ENCODE peak calls at places on chromosomes 16 and 17, in four cellular contexts. B is adrenal gland; P is ACHN; J is stimulated activated CD4-positive, alpha-beta T cell treated with anti-CD3 and anti-CD28 coated beads, Interleukin-2, amount 100 ng/mL, for 48 hours. M is an unnamed sample.
A peak's percentile ranks its signal among the peaks of the same experiment; 100 is the strongest.

GRCh38 chr17:12600349-12600748 is 65.3 kb upstream of the MYOCD start:
- DNase-seq in J (no peak), B (no peak), P (no peak), M (no peak)

GRCh38 chr17:80878876-80879722 is 112.5 kb upstream of the CHMP6 start:
- DNase-seq in J (no peak), P (no peak), B (no peak), M (no peak)

GRCh38 chr17:46836500-46836899 is 14.9 kb upstream of the WNT9B start:
- DNase-seq in P (no peak), J (no peak), B (no peak), M (no peak)

GRCh38 chr17:81334987-81335386 is 39.9 kb upstream of the SLC38A10 start:
- DNase-seq in P (no peak), B (peak; percentile 14), J (no peak), M (no peak)

GRCh38 chr17:20203761-20204263 is 194.7 kb downstream of the SPECC1 start:
- DNase-seq in B (no peak), P (no peak), J (no peak), M (no peak)

GRCh38 chr17:653724-654123 is 60.9 kb downstream of the VPS53 start:
- DNase-seq in J (no peak), P (no peak), B (no peak), M (no peak)

GRCh38 chr16:62036101-62036806 is at the start of gene CDH8:
- DNase-seq in P (no peak), B (no peak), J (no peak), M (peak; percentile 77)

GRCh38 chr17:73262676-73263642 is 1.3 kb upstream of the CPSF4L start:
- DNase-seq in P (no peak), J (no peak), B (no peak), M (no peak)

GRCh38 chr16:6335072-6335471 is 997.6 kb upstream of the RBFOX1 start:
- DNase-seq in P (peak; percentile 37), B (no peak), J (no peak), M (no peak)

GRCh38 chr17:62178579-62178978 is 113.5 kb upstream of the MED13 start:
- DNase-seq in J (no peak), P (peak; percentile 15), B (no peak), M (peak; percentile 33)

GRCh38 chr17:82752371-82753200 is 721 bp downstream of the TBCD start:
- DNase-seq in B (peak; percentile 49), P (peak; percentile 36), J (no peak), M (peak; percentile 53)

GRCh38 chr17:42018339-42018738 is 1.1 kb upstream of the DNAJC7 start:
- DNase-seq in B (no peak), P (no peak), J (no peak), M (no peak)

GRCh38 chr17:64077409-64077808 is 52.5 kb downstream of the ERN1 start:
- DNase-seq in J (no peak), P (no peak), B (no peak), M (no peak)

GRCh38 chr17:1673041-1673790 is 11.5 kb downstream of the PRPF8 start:
- DNase-seq in B (peak; percentile 89), P (no peak), J (no peak), M (no peak)

GRCh38 chr16:56708418-56708817 is 21.5 kb upstream of the NUP93 start:
- DNase-seq in J (no peak), B (no peak), P (no peak), M (no peak)

M was measured in myocyte.